ENCODE peak calls at places on chromosomes 3 and 15, in nine cellular contexts. One of them, this sample, is unnamed.

GRCh38 chr3:150022406-150023238 is 51.9 kb upstream of the PFN2 start:
- DNase-seq in cerebellum: no peak
- DNase-seq in NCI-H1092: no peak
- DNase-seq in GM20000: no peak
- DNase-seq in HEK293T: no peak
- DNase-seq in skeletal muscle cell: no peak
- DNase-seq in heart left ventricle: no peak
- DNase-seq in left cardiac atrium: no peak
- DNase-seq in posterior cingulate gyrus: no peak
- DNase-seq in this sample: no peak

GRCh38 chr15:80835338-80835737 is 56.2 kb downstream of the CEMIP start:
- DNase-seq in skeletal muscle cell: no peak
- DNase-seq in GM20000: no peak
- DNase-seq in NCI-H1092: no peak
- DNase-seq in left cardiac atrium: no peak
- DNase-seq in HEK293T: peak
- DNase-seq in heart left ventricle: no peak
- DNase-seq in posterior cingulate gyrus: no peak
- DNase-seq in cerebellum: no peak
- DNase-seq in this sample: no peak

GRCh38 chr3:11638669-11639402 is 4.9 kb downstream of the VGLL4 start:
- DNase-seq in cerebellum: no peak
- DNase-seq in NCI-H1092: no peak
- DNase-seq in skeletal muscle cell: no peak
- DNase-seq in heart left ventricle: no peak
- DNase-seq in HEK293T: peak
- DNase-seq in GM20000: no peak
- DNase-seq in left cardiac atrium: no peak
- DNase-seq in posterior cingulate gyrus: no peak
- DNase-seq in this sample: no peak

GRCh38 chr3:101270158-101270557 is 50.2 kb downstream of the IMPG2 start:
- DNase-seq in HEK293T: no peak
- DNase-seq in left cardiac atrium: no peak
- DNase-seq in skeletal muscle cell: no peak
- DNase-seq in NCI-H1092: peak
- DNase-seq in posterior cingulate gyrus: no peak
- DNase-seq in heart left ventricle: no peak
- DNase-seq in GM20000: no peak
- DNase-seq in cerebellum: no peak
- DNase-seq in this sample: no peak

GRCh38 chr15:73711526-73711925 is 27.3 kb downstream of the CD276 start:
- DNase-seq in GM20000: no peak
- DNase-seq in left cardiac atrium: no peak
- DNase-seq in skeletal muscle cell: no peak
- DNase-seq in NCI-H1092: no peak
- DNase-seq in HEK293T: no peak
- DNase-seq in heart left ventricle: no peak
- DNase-seq in posterior cingulate gyrus: no peak
- DNase-seq in cerebellum: no peak
- DNase-seq in this sample: no peak

GRCh38 chr3:93843981-93844380 is 129.7 kb downstream of the PROS1 start:
- DNase-seq in cerebellum: no peak
- DNase-seq in skeletal muscle cell: peak
- DNase-seq in left cardiac atrium: no peak
- DNase-seq in NCI-H1092: no peak
- DNase-seq in HEK293T: no peak
- DNase-seq in posterior cingulate gyrus: no peak
- DNase-seq in GM20000: no peak
- DNase-seq in heart left ventricle: no peak
- DNase-seq in this sample: no peak

GRCh38 chr3:193894121-193894863 is 241.7 kb upstream of the HES1 start:
- DNase-seq in NCI-H1092: no peak
- DNase-seq in posterior cingulate gyrus: no peak
- DNase-seq in skeletal muscle cell: no peak
- DNase-seq in HEK293T: no peak
- DNase-seq in cerebellum: no peak
- DNase-seq in left cardiac atrium: no peak
- DNase-seq in GM20000: no peak
- DNase-seq in heart left ventricle: peak
- DNase-seq in this sample: no peak

GRCh38 chr3:182981038-182981380 is 671 bp upstream of the DCUN1D1 start:
- DNase-seq in NCI-H1092: no peak
- DNase-seq in skeletal muscle cell: no peak
- DNase-seq in posterior cingulate gyrus: no peak
- DNase-seq in HEK293T: no peak
- DNase-seq in cerebellum: no peak
- DNase-seq in heart left ventricle: no peak
- DNase-seq in GM20000: peak
- DNase-seq in left cardiac atrium: no peak
- DNase-seq in this sample: no peak

GRCh38 chr3:116473602-116474001 is 28.3 kb upstream of the LSAMP start:
- DNase-seq in skeletal muscle cell: no peak
- DNase-seq in GM20000: no peak
- DNase-seq in cerebellum: no peak
- DNase-seq in HEK293T: no peak
- DNase-seq in left cardiac atrium: no peak
- DNase-seq in posterior cingulate gyrus: no peak
- DNase-seq in heart left ventricle: no peak
- DNase-seq in NCI-H1092: no peak
- DNase-seq in this sample: no peak

GRCh38 chr3:155382396-155383042 is 89.0 kb upstream of the STRIT1 start:
- DNase-seq in left cardiac atrium: peak
- DNase-seq in cerebellum: no peak
- DNase-seq in heart left ventricle: peak
- DNase-seq in posterior cingulate gyrus: no peak
- DNase-seq in HEK293T: peak
- DNase-seq in NCI-H1092: peak
- DNase-seq in skeletal muscle cell: no peak
- DNase-seq in GM20000: peak
- DNase-seq in this sample: peak

GRCh38 chr15:70095387-70096214 is 2.1 kb downstream of the TLE3 start:
- DNase-seq in HEK293T: peak
- DNase-seq in cerebellum: no peak
- DNase-seq in left cardiac atrium: peak
- DNase-seq in posterior cingulate gyrus: no peak
- DNase-seq in GM20000: peak
- DNase-seq in heart left ventricle: peak
- DNase-seq in skeletal muscle cell: no peak
- DNase-seq in NCI-H1092: peak
- DNase-seq in this sample: peak

GRCh38 chr3:130276203-130276803 is 69.2 kb upstream of the COL6A5 start:
- DNase-seq in left cardiac atrium: no peak
- DNase-seq in GM20000: peak
- DNase-seq in heart left ventricle: no peak
- DNase-seq in posterior cingulate gyrus: no peak
- DNase-seq in cerebellum: peak
- DNase-seq in skeletal muscle cell: peak
- DNase-seq in HEK293T: peak
- DNase-seq in NCI-H1092: no peak
- DNase-seq in this sample: peak

GRCh38 chr15:50066202-50066601 is 52.8 kb downstream of the ATP8B4 start:
- DNase-seq in GM20000: no peak
- DNase-seq in NCI-H1092: no peak
- DNase-seq in HEK293T: no peak
- DNase-seq in skeletal muscle cell: no peak
- DNase-seq in heart left ventricle: no peak
- DNase-seq in left cardiac atrium: no peak
- DNase-seq in cerebellum: no peak
- DNase-seq in posterior cingulate gyrus: no peak
- DNase-seq in this sample: no peak

GRCh38 chr3:39205131-39205530 is 12.7 kb upstream of the XIRP1 start:
- DNase-seq in cerebellum: no peak
- DNase-seq in GM20000: no peak
- DNase-seq in heart left ventricle: no peak
- DNase-seq in left cardiac atrium: no peak
- DNase-seq in skeletal muscle cell: no peak
- DNase-seq in HEK293T: no peak
- DNase-seq in NCI-H1092: no peak
- DNase-seq in posterior cingulate gyrus: no peak
- DNase-seq in this sample: no peak

GRCh38 chr3:111729087-111729846 is 129.8 kb upstream of the PHLDB2 start:
- DNase-seq in left cardiac atrium: peak
- DNase-seq in GM20000: no peak
- DNase-seq in posterior cingulate gyrus: no peak
- DNase-seq in skeletal muscle cell: peak
- DNase-seq in HEK293T: no peak
- DNase-seq in NCI-H1092: no peak
- DNase-seq in cerebellum: no peak
- DNase-seq in heart left ventricle: peak
- DNase-seq in this sample: no peak

GRCh38 chr3:196016485-196016884 is 65.4 kb downstream of the TFRC start:
- DNase-seq in cerebellum: no peak
- DNase-seq in skeletal muscle cell: peak
- DNase-seq in NCI-H1092: no peak
- DNase-seq in HEK293T: no peak
- DNase-seq in left cardiac atrium: no peak
- DNase-seq in GM20000: no peak
- DNase-seq in posterior cingulate gyrus: no peak
- DNase-seq in heart left ventricle: no peak
- DNase-seq in this sample: no peak

GRCh38 chr3:106086636-106087035 is 217.8 kb upstream of the CBLB start:
- DNase-seq in GM20000: no peak
- DNase-seq in heart left ventricle: no peak
- DNase-seq in skeletal muscle cell: no peak
- DNase-seq in left cardiac atrium: no peak
- DNase-seq in cerebellum: no peak
- DNase-seq in posterior cingulate gyrus: no peak
- DNase-seq in NCI-H1092: no peak
- DNase-seq in HEK293T: no peak
- DNase-seq in this sample: no peak

GRCh38 chr3:105857963-105858362 is 10.8 kb downstream of the CBLB start:
- DNase-seq in cerebellum: no peak
- DNase-seq in NCI-H1092: no peak
- DNase-seq in skeletal muscle cell: no peak
- DNase-seq in posterior cingulate gyrus: no peak
- DNase-seq in GM20000: no peak
- DNase-seq in heart left ventricle: no peak
- DNase-seq in left cardiac atrium: no peak
- DNase-seq in HEK293T: no peak
- DNase-seq in this sample: no peak

GRCh38 chr3:181726351-181727121 is 14.8 kb downstream of the SOX2 start:
- DNase-seq in NCI-H1092: peak
- DNase-seq in heart left ventricle: no peak
- DNase-seq in HEK293T: no peak
- DNase-seq in skeletal muscle cell: no peak
- DNase-seq in posterior cingulate gyrus: peak
- DNase-seq in GM20000: peak
- DNase-seq in cerebellum: no peak
- DNase-seq in left cardiac atrium: no peak
- DNase-seq in this sample: no peak

GRCh38 chr3:115792206-115792955 is 169.1 kb downstream of the GAP43 start:
- DNase-seq in skeletal muscle cell: no peak
- DNase-seq in left cardiac atrium: no peak
- DNase-seq in posterior cingulate gyrus: no peak
- DNase-seq in HEK293T: no peak
- DNase-seq in NCI-H1092: no peak
- DNase-seq in GM20000: peak
- DNase-seq in heart left ventricle: no peak
- DNase-seq in cerebellum: no peak
- DNase-seq in this sample: no peak

GRCh38 chr15:64695571-64695992 is 79.8 kb downstream of the RBPMS2 start:
- DNase-seq in NCI-H1092: no peak
- DNase-seq in left cardiac atrium: no peak
- DNase-seq in HEK293T: no peak
- DNase-seq in cerebellum: no peak
- DNase-seq in heart left ventricle: no peak
- DNase-seq in GM20000: no peak
- DNase-seq in posterior cingulate gyrus: no peak
- DNase-seq in skeletal muscle cell: no peak
- DNase-seq in this sample: no peak